ENCODE peak calls at places on chromosomes 16 and 17, in eight cellular contexts. S is colonic mucosa, Q is heart left ventricle, R is spleen, G is ovary, M is lower leg skin, O is breast epithelium, N is dorsolateral prefrontal cortex. E is an unnamed sample.

GRCh38 chr17:41322264-41322902 is 6.9 kb upstream of the KRTAP17-1 start:
- DNase-seq in M (no peak), N (no peak), S (no peak), Q (no peak), G (no peak), R (no peak), O (no peak), E (peak; percentile 71)

GRCh38 chr17:18185391-18185790 is 1.8 kb downstream of the ALKBH5 start:
- DNase-seq in Q (no peak), S (no peak), N (no peak), M (no peak), G (no peak), O (no peak), R (no peak), E (peak; percentile 59)

GRCh38 chr16:50671644-50672260 is 9.4 kb downstream of the SNX20 start:
- DNase-seq in N (peak; percentile 4), M (no peak), Q (no peak), S (peak; percentile 41), G (no peak), O (no peak), R (peak; percentile 25), E (peak; percentile 52)

GRCh38 chr17:73744411-73744810 is 100.2 kb upstream of the SDK2 start:
- DNase-seq in Q (no peak), G (no peak), R (no peak), M (no peak), N (no peak), S (no peak), O (no peak), E (no peak)

GRCh38 chr17:17412331-17412730 is 64.5 kb upstream of the MED9 start:
- DNase-seq in S (no peak), O (no peak), M (no peak), Q (no peak), N (no peak), R (no peak), G (no peak), E (peak; percentile 93)

GRCh38 chr17:35087731-35088646 is 24.5 kb upstream of the RFFL start:
- DNase-seq in S (peak; percentile 83), O (peak; percentile 56), N (peak; percentile 75), R (peak; percentile 89), Q (peak; percentile 82), M (peak; percentile 48), G (peak; percentile 48), E (peak; percentile 50)

GRCh38 chr17:34254651-34255380 is at the start of gene CCL2:
- DNase-seq in S (peak; percentile 65), Q (peak; percentile 72), R (no peak), O (no peak), N (peak; percentile 56), M (peak; percentile 83), G (peak; percentile 62), E (peak; percentile 95)

GRCh38 chr17:34598161-34598776 is 18.9 kb downstream of the TMEM132E start:
- DNase-seq in G (no peak), M (no peak), R (no peak), S (no peak), Q (no peak), N (peak; percentile 80), O (no peak), E (no peak)

GRCh38 chr16:67150058-67150832 is 553 bp downstream of the B3GNT9 start:
- DNase-seq in Q (peak; percentile 83), N (no peak), R (peak; percentile 79), O (no peak), M (no peak), S (peak; percentile 47), G (peak; percentile 79), E (peak; percentile 68)

GRCh38 chr17:13372432-13372831 is 229.3 kb downstream of the HS3ST3A1 start:
- DNase-seq in O (no peak), N (no peak), R (no peak), M (no peak), S (no peak), Q (no peak), G (no peak), E (no peak)

GRCh38 chr17:16215965-16216316 is 607 bp upstream of the NCOR1 start:
- DNase-seq in M (no peak), N (no peak), G (no peak), O (no peak), R (no peak), S (peak; percentile 72), Q (peak; percentile 71), E (no peak)

DNA sequence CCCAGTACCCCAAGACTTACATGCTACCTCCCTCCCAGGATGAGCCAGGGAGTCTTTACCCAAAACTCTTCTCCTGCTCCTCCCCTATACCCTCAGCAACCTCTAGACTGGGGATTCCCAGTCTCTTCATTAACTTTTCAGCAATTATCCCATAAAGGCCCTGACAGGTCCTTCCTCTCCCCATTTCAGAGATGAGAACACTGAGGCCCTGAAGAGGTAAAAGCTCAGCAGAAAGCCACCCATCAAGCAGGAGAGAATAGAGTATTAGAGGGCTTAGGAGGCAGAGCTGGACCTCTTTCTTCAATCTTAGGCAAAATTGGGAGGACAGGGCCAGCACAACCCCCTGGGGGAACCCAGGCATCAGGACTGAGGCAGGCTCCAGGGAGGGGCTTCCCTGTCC is 5.9 kb upstream of the SP6 start:
- DNase-seq in N (no peak), M (no peak), Q (no peak), S (no peak), O (no peak), G (no peak), R (no peak), E (no peak)
- TF ChIP-seq CTCF in N (no peak), M (no peak), Q (no peak), S (no peak), O (no peak), G (no peak), R (no peak), E (no peak)

DNA sequence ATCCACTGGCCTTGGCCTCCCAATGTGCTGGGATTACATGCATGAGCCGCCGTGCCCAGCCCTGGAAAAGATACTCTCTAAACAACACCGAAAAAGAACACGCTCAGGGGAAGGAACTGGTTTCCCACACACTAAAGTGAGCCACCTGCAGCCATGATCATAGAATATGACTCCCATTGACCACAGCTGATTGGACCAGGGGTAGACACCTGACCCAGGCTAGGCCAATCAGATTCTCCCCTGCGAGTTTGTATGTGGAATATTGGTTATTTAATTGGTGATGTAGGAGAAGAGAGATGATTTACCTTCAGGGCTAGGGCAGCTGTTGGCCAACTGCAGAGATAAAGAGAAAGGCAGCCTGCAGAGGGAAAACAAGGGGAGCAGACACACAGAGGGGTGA is 9.0 kb upstream of the GGA2 start:
- DNase-seq in S (no peak), O (no peak), M (no peak), G (no peak), Q (no peak), R (no peak), N (no peak), E (no peak)
- H3K4me3 ChIP-seq in S (no peak overlapping the region), O (no peak overlapping the region), M (no peak overlapping the region), G (no peak overlapping the region), Q (no peak overlapping the region), R (no peak overlapping the region), N (no peak overlapping the region), E (no peak overlapping the region)

DNA sequence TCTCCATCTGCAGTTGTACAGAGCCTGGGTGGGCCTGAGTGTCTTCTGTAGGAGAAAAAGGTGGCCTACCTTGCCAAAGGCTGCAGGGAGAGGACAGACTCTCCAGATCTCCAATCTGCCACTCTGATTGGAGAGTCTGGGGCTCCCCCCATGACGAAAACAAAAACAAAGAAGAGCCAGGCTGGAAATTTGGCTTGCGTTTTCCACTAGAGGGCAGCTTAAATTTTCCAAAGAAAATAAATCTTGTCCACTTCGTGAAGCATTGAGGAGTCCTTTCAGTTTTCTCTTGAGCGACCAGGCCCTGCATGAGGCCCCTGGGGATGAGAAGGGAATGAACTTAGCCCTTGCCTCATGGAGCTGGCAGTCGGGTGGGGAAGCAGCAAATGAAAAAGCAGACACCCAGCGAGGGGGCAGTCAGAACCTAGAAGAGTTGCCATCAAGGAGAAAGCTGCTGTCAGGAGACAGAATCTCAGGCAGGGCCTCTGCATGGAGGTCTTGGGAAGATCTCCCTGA is 8.2 kb upstream of the SHCBP1 start:
- DNase-seq in O (no peak), R (no peak), N (no peak), M (no peak), Q (no peak), S (peak; percentile 23), G (no peak), E (peak; percentile 75)
- TF ChIP-seq CTCF in O (no peak), R (no peak), N (peak; percentile 42), M (no peak), Q (no peak), S (no peak), G (no peak), E (peak; percentile 53)

GRCh38 chr17:67818110-67819002 is 6.9 kb upstream of the BPTF start:
- DNase-seq in G (no peak), M (no peak), Q (no peak), N (no peak), R (peak; percentile 53), O (no peak), S (no peak), E (no peak)
- H3K4me3 ChIP-seq in G (no peak overlapping the region), M (no peak overlapping the region), Q (no peak overlapping the region), N (no peak overlapping the region), R (no peak overlapping the region), O (no peak overlapping the region), S (no peak overlapping the region), E (no peak overlapping the region)

GRCh38 chr17:78780852-78781338 is 1.2 kb downstream of the CYTH1 start:
- DNase-seq in Q (no peak), M (no peak), S (no peak), O (peak; percentile 50), R (peak; percentile 79), N (no peak), G (peak; percentile 24), E (no peak)
- TF ChIP-seq CTCF in Q (no peak), M (no peak), S (no peak), O (no peak), R (no peak), N (no peak), G (no peak), E (no peak)

DNA sequence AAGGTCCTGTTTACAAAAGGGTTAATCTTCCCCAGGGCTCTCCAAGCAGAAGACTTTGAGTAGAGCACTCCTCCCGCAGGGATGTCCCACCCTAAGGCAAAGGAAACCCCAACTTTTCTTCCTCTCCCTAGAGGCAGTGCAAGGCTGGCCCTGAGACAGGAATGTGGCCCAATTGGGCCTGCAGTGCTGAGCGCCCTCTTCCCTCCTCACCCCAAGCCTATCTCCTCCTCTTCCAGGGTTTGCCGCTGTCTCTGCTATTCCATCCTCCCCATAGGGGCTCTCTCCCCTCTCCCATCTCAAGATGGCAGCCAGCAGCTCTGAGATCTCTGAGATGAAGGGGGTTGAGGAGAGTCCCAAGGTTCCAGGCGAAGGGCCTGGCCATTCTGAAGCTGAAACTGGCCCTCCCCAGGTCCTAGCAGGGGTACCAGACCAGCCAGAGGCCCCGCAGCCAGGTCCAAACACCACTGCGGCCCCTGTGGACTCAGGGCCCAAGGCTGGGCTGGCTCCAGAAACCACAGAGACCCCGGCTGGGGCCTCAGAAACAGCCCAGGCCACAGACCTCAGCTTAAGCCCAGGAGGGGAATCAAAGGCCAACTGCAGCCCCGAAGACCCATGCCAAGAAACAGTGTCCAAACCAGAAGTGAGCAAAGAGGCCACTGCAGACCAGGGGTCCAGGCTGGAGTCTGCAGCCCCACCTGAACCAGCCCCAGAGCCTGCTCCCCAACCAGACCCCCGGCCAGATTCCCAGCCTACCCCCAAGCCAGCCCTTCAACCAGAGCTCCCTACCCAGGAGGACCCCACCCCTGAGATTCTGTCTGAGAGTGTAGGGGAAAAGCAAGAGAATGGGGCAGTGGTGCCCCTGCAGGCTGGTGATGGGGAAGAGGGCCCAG is 1.0 kb downstream of the PRRT2 start:
- DNase-seq in N (no peak), M (no peak), G (peak; percentile 50), O (no peak), Q (no peak), S (no peak), R (no peak), E (no peak)
- H3K4me3 ChIP-seq in N (peak overlapping the region; percentile 66), M (no peak overlapping the region), G (peak overlapping the region; percentile 66), O (peak overlapping the region; percentile 42), Q (peak overlapping the region; percentile 53), S (peak overlapping the region; percentile 49), R (no peak overlapping the region), E (peak overlapping the region; percentile 53)

E was measured in cardiac fibroblast.